ENCODE peak calls at places on chromosome 3, in four cellular contexts. A, H, S and Y are unnamed samples.
A peak's percentile ranks its signal among the peaks of the same experiment; 100 is the strongest.

GRCh38 chr3:15460891-15461524 is 33.6 kb downstream of the EAF1 start:
- DNase-seq in A (no peak), H (no peak), S (no peak), Y (no peak)

GRCh38 chr3:110457508-110457907 is 614.1 kb upstream of the NECTIN3 start:
- DNase-seq in A (no peak), H (no peak), S (no peak), Y (no peak)

GRCh38 chr3:52186729-52187128 is 11.2 kb upstream of the ALAS1 start:
- DNase-seq in A (no peak), H (no peak), S (no peak), Y (no peak)

GRCh38 chr3:171965088-171965712 is 74.2 kb upstream of the FNDC3B start:
- DNase-seq in A (no peak), H (no peak), S (no peak), Y (no peak)

GRCh38 chr3:57796261-57796660 is 40.2 kb downstream of the SLMAP start:
- DNase-seq in A (peak; percentile 19), H (no peak), S (peak; percentile 42), Y (no peak)

GRCh38 chr3:12884790-12885584 is 43.6 kb upstream of the RPL32 start:
- DNase-seq in A (no peak), H (no peak), S (no peak), Y (no peak)

GRCh38 chr3:198080521-198081384 is 120.7 kb downstream of the LMLN start:
- DNase-seq in A (peak; percentile 56), H (peak; percentile 64), S (peak; percentile 94), Y (peak; percentile 85)

GRCh38 chr3:4460334-4460733 is 6.7 kb downstream of the SUMF1 start:
- DNase-seq in A (no peak), H (no peak), S (no peak), Y (no peak)

GRCh38 chr3:196941846-196942225 is 492 bp downstream of the NCBP2 start:
- DNase-seq in A (peak; percentile 51), H (no peak), S (no peak), Y (no peak)

GRCh38 chr3:182323126-182323727 is 470.1 kb upstream of the ATP11B start:
- DNase-seq in A (no peak), H (no peak), S (no peak), Y (peak; percentile 31)

GRCh38 chr3:28114893-28115292 is 126.5 kb upstream of the CMC1 start:
- DNase-seq in A (no peak), H (no peak), S (no peak), Y (no peak)

GRCh38 chr3:184177331-184177731 is 2.7 kb downstream of the AP2M1 start:
- DNase-seq in A (peak; percentile 30), H (no peak), S (peak; percentile 89), Y (no peak)

GRCh38 chr3:143895805-143896204 is 47.5 kb upstream of the SLC9A9 start:
- DNase-seq in A (peak; percentile 2), H (no peak), S (no peak), Y (no peak)

GRCh38 chr3:65030847-65031463 is 343.2 kb upstream of the ADAMTS9 start:
- DNase-seq in A (peak; percentile 53), H (no peak), S (peak; percentile 83), Y (no peak)

GRCh38 chr3:102037791-102038190 is 188.5 kb downstream of the NFKBIZ start:
- DNase-seq in A (no peak), H (no peak), S (no peak), Y (no peak)

GRCh38 chr3:184050217-184050847 is 2.5 kb upstream of the HTR3C start:
- DNase-seq in A (no peak), H (no peak), S (no peak), Y (no peak)

GRCh38 chr3:55564709-55565108 is 77.6 kb upstream of the WNT5A start:
- DNase-seq in A (peak; percentile 69), H (no peak), S (no peak), Y (no peak)

GRCh38 chr3:169659858-169660614 is 3.5 kb downstream of the MECOM start:
- DNase-seq in A (no peak), H (no peak), S (no peak), Y (peak; percentile 49)

DNA sequence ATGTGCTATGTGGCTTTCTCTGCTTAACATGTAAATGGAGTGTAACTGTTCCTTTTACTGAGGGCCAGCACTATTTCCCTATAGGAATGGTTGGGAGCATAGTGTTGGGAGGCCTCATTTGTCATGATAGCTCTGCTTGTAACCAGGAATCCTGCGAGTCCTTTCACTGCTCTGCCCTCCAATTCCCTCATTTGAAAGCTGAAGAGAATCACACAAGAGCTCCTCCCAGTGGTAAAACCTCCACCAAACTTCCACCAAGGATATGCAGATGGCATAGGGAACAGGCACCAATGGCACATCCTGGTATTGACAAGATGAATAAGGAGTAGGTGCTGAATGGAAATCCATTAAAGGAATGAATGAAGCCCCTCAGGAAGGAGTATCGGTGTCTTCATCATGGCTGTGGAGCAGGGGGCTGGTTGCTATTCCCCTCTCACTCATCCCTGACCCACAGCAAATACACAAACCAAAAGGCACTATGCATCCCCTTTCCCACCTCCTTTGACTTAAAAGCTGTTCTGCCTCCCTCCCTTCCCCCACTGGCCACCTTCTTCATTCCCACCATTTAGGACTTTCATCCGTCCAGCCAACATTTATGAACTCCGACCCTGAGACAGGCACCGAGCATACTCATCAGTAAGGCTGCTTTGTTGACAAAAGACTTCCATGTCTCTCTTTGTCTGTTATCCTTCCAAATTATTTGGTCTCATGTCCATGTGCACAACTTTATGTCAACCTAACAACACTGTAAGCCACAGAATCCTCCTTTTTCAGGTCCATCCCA is 560.8 kb downstream of the FOXP1 start:
- DNase-seq in A (peak; percentile 10), H (no peak), S (peak; percentile 87), Y (peak; percentile 73)
- H4K5ac ChIP-seq in A (no peak overlapping the region), H (no peak overlapping the region), S (no peak overlapping the region), Y (no peak overlapping the region)

DNA sequence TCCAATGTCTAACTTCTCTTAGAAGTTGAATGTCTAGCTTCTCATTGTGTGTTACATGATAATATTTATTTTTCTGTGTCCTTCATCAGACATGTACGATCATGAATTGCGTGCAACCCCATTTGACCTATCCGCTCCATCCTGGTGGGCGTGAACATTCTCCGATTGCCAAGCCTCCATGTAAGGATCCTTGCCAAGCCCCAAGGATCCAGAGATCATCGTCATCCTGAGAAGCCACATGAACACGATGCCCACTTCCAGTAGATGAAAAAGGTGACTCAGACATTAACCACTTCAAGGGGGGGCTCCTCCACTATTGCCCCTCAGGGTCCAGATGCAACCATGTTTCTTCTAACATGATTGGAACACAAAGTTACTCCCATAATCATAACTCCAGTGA is 25.5 kb upstream of the KNG1 start:
- DNase-seq in A (no peak), H (no peak), S (no peak), Y (no peak)
- H3K4ac ChIP-seq in A (no peak overlapping the region), H (no peak overlapping the region), S (no peak overlapping the region), Y (no peak overlapping the region)

DNA sequence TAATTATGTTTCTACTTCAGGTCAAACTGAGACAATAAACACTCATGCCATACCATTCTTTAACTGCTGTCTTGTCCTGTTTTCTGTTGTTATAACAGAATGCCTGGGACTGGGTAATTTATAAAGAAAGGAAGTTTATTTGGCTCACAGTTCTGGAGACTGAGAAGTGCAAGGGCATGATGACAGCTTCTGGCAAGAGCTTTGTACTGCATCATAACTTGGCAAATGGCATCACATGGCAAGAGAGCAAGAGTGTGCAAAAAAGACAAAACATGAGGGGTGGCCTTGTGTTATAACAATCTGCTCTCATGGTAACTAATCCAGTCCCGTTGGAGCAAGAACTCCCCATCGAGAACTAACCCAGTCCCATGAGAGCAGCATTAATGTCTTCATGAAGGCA is 23.3 kb downstream of the SCN11A start:
- DNase-seq in A (no peak), H (no peak), S (no peak), Y (no peak)
- H4K5ac ChIP-seq in A (no peak overlapping the region), H (no peak overlapping the region), S (no peak overlapping the region), Y (no peak overlapping the region)

DNA sequence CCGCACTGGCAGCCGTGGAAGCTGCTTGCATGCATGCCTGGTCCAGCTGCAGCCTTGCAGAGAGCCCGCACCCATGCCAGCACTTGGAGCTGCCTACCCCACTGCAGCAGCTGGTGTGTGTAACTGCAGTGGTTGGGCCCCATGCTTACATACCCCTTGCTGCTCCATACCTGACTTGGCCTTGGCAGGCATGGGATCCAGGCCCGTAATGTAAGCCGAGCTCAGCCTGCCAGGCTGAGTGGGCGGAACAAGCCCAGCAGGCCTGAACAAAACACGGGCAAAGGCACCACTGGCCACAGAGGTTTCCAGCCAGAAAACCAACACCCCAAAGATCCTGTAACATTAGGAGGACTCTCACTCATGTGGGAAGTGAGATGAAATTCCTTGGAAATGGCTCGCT is 48.3 kb downstream of the SLC6A20 start:
- DNase-seq in A (no peak), H (no peak), S (no peak), Y (no peak)
- H3K4ac ChIP-seq in A (no peak overlapping the region), H (no peak overlapping the region), S (no peak overlapping the region), Y (no peak overlapping the region)

GRCh38 chr3:87435926-87436630 is 159.7 kb upstream of the POU1F1 start:
- DNase-seq in A (no peak), H (no peak), S (no peak), Y (no peak)

GRCh38 chr3:87436781-87437543 is 160.6 kb upstream of the POU1F1 start:
- DNase-seq in A (no peak), H (no peak), S (no peak), Y (no peak)

GRCh38 chr3:87442460-87442859 is 166.1 kb upstream of the POU1F1 start:
- DNase-seq in A (no peak), H (no peak), S (no peak), Y (no peak)

DNA sequence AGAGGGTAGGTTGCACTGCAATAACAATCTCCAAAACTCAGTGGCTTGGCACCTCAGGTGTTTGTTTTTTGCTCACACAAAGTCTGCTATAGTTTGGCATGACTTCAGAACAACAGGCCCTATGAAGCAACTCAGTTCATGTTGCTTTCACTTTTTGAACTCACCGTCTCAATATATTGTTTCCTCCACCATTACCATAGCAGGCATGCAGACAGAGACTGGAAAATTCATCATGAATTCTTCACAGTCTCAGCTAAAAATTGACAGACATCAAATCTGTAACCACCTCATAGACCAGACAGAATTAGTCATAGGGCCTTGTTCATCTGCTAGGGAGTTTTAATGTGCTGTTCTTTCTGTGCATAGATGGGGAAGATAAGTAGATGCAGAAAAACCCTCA is 161.4 kb upstream of the POU1F1 start:
- DNase-seq in A (no peak), H (no peak), S (no peak), Y (no peak)
- H4K5ac ChIP-seq in A (no peak overlapping the region), H (no peak overlapping the region), S (no peak overlapping the region), Y (no peak overlapping the region)

DNA sequence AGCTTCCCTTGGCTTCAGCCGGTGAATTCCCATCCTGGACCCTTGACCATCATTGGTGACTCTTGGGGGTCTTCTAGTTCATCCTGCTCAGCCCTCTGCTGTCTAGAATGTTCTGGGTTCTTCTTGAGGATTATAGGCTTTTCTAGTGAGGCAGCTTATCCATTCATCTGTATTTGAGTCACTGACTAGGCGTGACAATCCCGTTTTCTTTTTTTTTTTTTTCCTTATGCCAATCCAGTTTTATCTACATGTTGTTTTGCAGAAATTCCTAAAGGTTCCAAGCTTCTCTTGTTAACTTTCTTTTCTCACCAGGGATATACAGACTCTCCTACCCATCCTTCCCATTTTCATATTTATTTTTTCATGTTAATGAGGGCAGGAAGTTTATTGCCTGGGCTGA is 6.6 kb upstream of the TRAK1 start:
- DNase-seq in A (no peak), H (no peak), S (no peak), Y (no peak)
- H3K4ac ChIP-seq in A (no peak overlapping the region), H (no peak overlapping the region), S (no peak overlapping the region), Y (no peak overlapping the region)